ENCODE peak calls at places on chromosome 21, in seven cellular contexts. T is Calu3, H is WTC11, V is progenitor cell of endocrine pancreas, B is nephron progenitor cell, C is foreskin fibroblast, Z is brain microvascular endothelial cell. G is an unnamed sample.

GRCh38 chr21:42041246-42041645 is 29.9 kb upstream of the UMODL1 start:
- DNase-seq in Z (no peak), H (no peak), V (no peak), C (no peak), T (no peak), B (no peak), G (no peak)

GRCh38 chr21:43986544-43987451 is 25.3 kb upstream of the TRAPPC10 start:
- DNase-seq in C (no peak), H (no peak), T (no peak), Z (no peak), B (no peak), V (no peak), G (no peak)

GRCh38 chr21:33881689-33882440 is 33.7 kb downstream of the ATP5PO start:
- DNase-seq in T (no peak), Z (peak; percentile 12), C (no peak), V (no peak), B (no peak), H (no peak), G (no peak)

GRCh38 chr21:35075546-35075945 is 26.4 kb upstream of the RUNX1 start:
- DNase-seq in C (peak; percentile 62), T (no peak), H (no peak), B (no peak), Z (peak; percentile 90), V (no peak), G (no peak)

GRCh38 chr21:39984613-39985012 is 117.4 kb downstream of the PCP4 start:
- DNase-seq in T (no peak), V (no peak), C (no peak), Z (no peak), H (no peak), B (no peak), G (no peak)

GRCh38 chr21:37074195-37074510 is 1.1 kb downstream of the TTC3 start:
- DNase-seq in T (no peak), C (no peak), H (no peak), Z (no peak), V (peak; percentile 20), B (peak; percentile 35), G (no peak)

GRCh38 chr21:42403611-42404231 is at the start of gene UBASH3A:
- DNase-seq in V (no peak), Z (no peak), B (no peak), H (no peak), T (no peak), C (no peak), G (no peak)

GRCh38 chr21:33578959-33579542 is 9.4 kb downstream of the DONSON start:
- DNase-seq in H (no peak), T (no peak), V (no peak), B (no peak), Z (no peak), C (peak; percentile 67), G (no peak)

GRCh38 chr21:41970751-41971653 is 17.2 kb upstream of the C2CD2 start:
- DNase-seq in Z (no peak), B (no peak), T (no peak), V (no peak), H (no peak), C (no peak), G (no peak)

GRCh38 chr21:41932576-41933258 is 21.1 kb downstream of the C2CD2 start:
- DNase-seq in V (no peak), H (no peak), T (no peak), B (no peak), Z (peak; percentile 65), C (peak; percentile 22), G (no peak)

GRCh38 chr21:39444406-39445145 is 1.0 kb downstream of the LCA5L start:
- DNase-seq in H (no peak), Z (peak; percentile 53), C (peak; percentile 63), V (no peak), B (peak; percentile 27), T (no peak), G (peak; percentile 69)

GRCh38 chr21:16551101-16551695 is 821.4 kb downstream of the USP25 start:
- DNase-seq in T (no peak), B (no peak), C (peak; percentile 27), H (no peak), Z (no peak), V (no peak), G (no peak)

GRCh38 chr21:33268736-33269441 is 2.7 kb downstream of the IL10RB start:
- DNase-seq in B (no peak), C (no peak), H (no peak), Z (no peak), T (peak; percentile 93), V (no peak), G (no peak)

GRCh38 chr21:35563885-35564451 is 496.4 kb downstream of the SETD4 start:
- DNase-seq in H (no peak), C (peak; percentile 93), T (no peak), Z (peak; percentile 92), V (no peak), B (peak; percentile 11), G (no peak)

GRCh38 chr21:42308161-42308913 is 6.9 kb downstream of the TFF3 start:
- DNase-seq in V (no peak), B (no peak), Z (no peak), H (no peak), C (no peak), T (no peak), G (no peak)

GRCh38 chr21:33808715-33809367 is 106.8 kb downstream of the ATP5PO start:
- DNase-seq in B (no peak), C (no peak), Z (no peak), V (no peak), T (no peak), H (no peak), G (no peak)

GRCh38 chr21:15850645-15851044 is 120.9 kb downstream of the USP25 start:
- DNase-seq in H (no peak), B (no peak), Z (peak; percentile 43), T (no peak), C (peak; percentile 49), V (no peak), G (no peak)

GRCh38 chr21:36388835-36389234 is 3.6 kb downstream of the CHAF1B start:
- DNase-seq in V (no peak), C (peak; percentile 35), H (peak; percentile 51), Z (peak; percentile 33), B (peak; percentile 18), T (no peak), G (peak; percentile 49)

GRCh38 chr21:39345440-39345839 is 3.4 kb downstream of the HMGN1 start:
- DNase-seq in H (no peak), V (no peak), B (no peak), Z (no peak), T (no peak), C (no peak), G (no peak)

GRCh38 chr21:46641656-46642055 is 6.2 kb downstream of the PRMT2 start:
- DNase-seq in H (no peak), T (no peak), C (no peak), Z (no peak), V (no peak), B (no peak), G (no peak)

GRCh38 chr21:46636550-46637289 is 1.2 kb downstream of the PRMT2 start:
- DNase-seq in C (no peak), V (no peak), H (no peak), B (no peak), Z (no peak), T (no peak), G (no peak)

GRCh38 chr21:46636181-46636512 is 673 bp downstream of the PRMT2 start:
- DNase-seq in C (no peak), H (no peak), V (no peak), B (no peak), Z (no peak), T (no peak), G (no peak)

GRCh38 chr21:46637952-46638746 is 2.7 kb downstream of the PRMT2 start:
- DNase-seq in Z (no peak), V (no peak), H (no peak), C (no peak), T (no peak), B (no peak), G (no peak)

DNA sequence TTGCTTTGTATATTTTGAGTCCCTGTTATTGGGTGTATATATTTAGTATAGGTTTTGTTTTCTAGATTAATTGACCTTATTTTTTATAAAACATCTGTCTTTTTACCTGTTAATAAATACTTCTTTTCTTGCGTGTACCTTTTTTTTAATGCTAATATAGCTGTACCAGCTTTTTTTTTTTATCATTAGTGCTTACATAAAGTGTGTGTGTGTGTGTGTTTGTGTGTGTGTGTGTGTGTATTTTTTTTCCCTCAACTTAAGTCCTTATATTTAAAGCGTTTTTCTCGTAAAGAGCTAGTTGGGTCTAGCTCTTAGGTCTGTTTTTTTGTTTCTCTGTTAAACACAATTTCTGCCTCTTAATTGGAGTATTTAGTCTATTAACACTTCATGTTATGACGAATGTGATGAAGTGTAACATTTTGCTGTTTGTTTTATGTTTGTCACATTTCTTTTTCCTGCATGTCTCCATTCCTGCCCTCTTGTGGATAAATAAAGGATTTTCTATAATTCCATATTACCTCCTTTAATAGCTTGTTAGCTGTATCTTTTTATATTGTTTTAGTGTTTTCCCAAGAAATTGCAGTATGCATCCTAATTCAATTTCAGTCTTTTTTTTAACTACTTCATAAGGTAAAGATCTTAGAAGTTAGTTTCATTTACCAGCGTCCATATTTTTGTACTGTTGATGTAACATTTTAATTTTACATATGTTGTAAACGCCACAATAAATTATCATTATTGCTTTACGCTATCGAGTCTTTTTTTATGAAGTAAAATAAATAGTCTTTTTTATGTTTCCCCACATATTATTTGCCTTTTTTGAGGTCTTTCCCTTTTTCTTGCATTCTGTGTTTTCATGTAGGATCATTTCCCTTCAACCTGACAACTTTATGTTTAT is 4.3 kb downstream of the PRMT2 start:
- DNase-seq in B (no peak), Z (no peak), T (no peak), V (no peak), C (no peak), H (no peak), G (no peak)
- TF ChIP-seq CTCF in B (no peak), Z (peak; percentile 10), T (no peak), V (peak; percentile 33), C (peak; percentile 20), H (no peak), G (no peak)

GRCh38 chr21:45347048-45347711 is 57.8 kb upstream of the COL18A1 start:
- DNase-seq in Z (no peak), H (peak; percentile 47), T (no peak), B (no peak), V (no peak), C (no peak), G (no peak)
- TF ChIP-seq CTCF in Z (no peak), H (no peak), T (no peak), B (no peak), V (no peak), C (no peak), G (no peak)

GRCh38 chr21:18722193-18722592 is 318.6 kb upstream of the TMPRSS15 start:
- DNase-seq in B (no peak), Z (no peak), T (no peak), C (no peak), V (no peak), H (no peak), G (no peak)
- TF ChIP-seq CTCF in B (no peak), Z (no peak), T (no peak), C (no peak), V (no peak), H (no peak), G (no peak)

GRCh38 chr21:23858878-23859277 is 1748.4 kb downstream of the MRPL39 start:
- DNase-seq in B (no peak), C (no peak), V (no peak), Z (no peak), H (no peak), T (no peak), G (no peak)

GRCh38 chr21:23853796-23854379 is 1753.4 kb downstream of the MRPL39 start:
- DNase-seq in B (no peak), V (no peak), T (peak; percentile 1), H (no peak), C (no peak), Z (peak; percentile 6), G (no peak)
- TF ChIP-seq CTCF in B (peak; percentile 44), V (peak; percentile 47), T (no peak), H (no peak), C (no peak), Z (peak; percentile 14), G (no peak)

GRCh38 chr21:45435405-45435981 is 30.5 kb downstream of the COL18A1 start:
- DNase-seq in V (no peak), C (no peak), T (no peak), Z (no peak), H (no peak), B (no peak), G (no peak)
- TF ChIP-seq CTCF in V (no peak), C (no peak), T (no peak), Z (no peak), H (no peak), B (no peak), G (no peak)